ENCODE peak calls at places on chromosomes 3 and 15, in six cellular contexts. One of them, this sample, is unnamed.

GRCh38 chr3:64361962-64362735 is 136.9 kb upstream of the PRICKLE2 start:
- DNase-seq in mesenchymal stem cell: peak; percentile 63
- DNase-seq in neuronal stem cell: no peak
- DNase-seq in mesendoderm: no peak
- DNase-seq in H1: no peak
- DNase-seq in trophoblast cell: no peak
- DNase-seq in this sample: peak; percentile 50

GRCh38 chr3:95705786-95706418 is 1108.5 kb upstream of the EPHA6 start:
- DNase-seq in mesenchymal stem cell: peak; percentile 35
- DNase-seq in neuronal stem cell: no peak
- DNase-seq in mesendoderm: no peak
- DNase-seq in H1: no peak
- DNase-seq in trophoblast cell: peak; percentile 25
- DNase-seq in this sample: no peak

GRCh38 chr3:197501879-197502620 is 53.7 kb downstream of the BDH1 start:
- DNase-seq in mesenchymal stem cell: peak; percentile 66
- DNase-seq in neuronal stem cell: peak; percentile 50
- DNase-seq in mesendoderm: peak; percentile 91
- DNase-seq in H1: peak; percentile 78
- DNase-seq in trophoblast cell: peak; percentile 71
- DNase-seq in this sample: peak; percentile 26

GRCh38 chr3:109257269-109257668 is 59.0 kb downstream of the DPPA2 start:
- DNase-seq in mesenchymal stem cell: peak; percentile 96
- DNase-seq in neuronal stem cell: no peak
- DNase-seq in mesendoderm: no peak
- DNase-seq in H1: no peak
- DNase-seq in trophoblast cell: peak; percentile 90
- DNase-seq in this sample: peak; percentile 43

GRCh38 chr15:72153269-72153668 is 35.1 kb downstream of the SENP8 start:
- DNase-seq in mesenchymal stem cell: peak; percentile 37
- DNase-seq in neuronal stem cell: no peak
- DNase-seq in mesendoderm: no peak
- DNase-seq in H1: peak; percentile 24
- DNase-seq in trophoblast cell: no peak
- DNase-seq in this sample: peak; percentile 13

GRCh38 chr15:41944313-41944940 is 27.9 kb downstream of the EHD4 start:
- DNase-seq in mesenchymal stem cell: peak; percentile 91
- DNase-seq in neuronal stem cell: peak; percentile 44
- DNase-seq in mesendoderm: peak; percentile 76
- DNase-seq in H1: no peak
- DNase-seq in trophoblast cell: peak; percentile 85
- DNase-seq in this sample: peak; percentile 94

GRCh38 chr3:79140718-79141117 is 627.1 kb downstream of the ROBO1 start:
- DNase-seq in mesenchymal stem cell: peak; percentile 60
- DNase-seq in neuronal stem cell: no peak
- DNase-seq in mesendoderm: peak; percentile 3
- DNase-seq in H1: no peak
- DNase-seq in trophoblast cell: peak; percentile 7
- DNase-seq in this sample: peak; percentile 72

GRCh38 chr3:133169669-133170068 is 131.5 kb downstream of the TMEM108 start:
- DNase-seq in mesenchymal stem cell: no peak
- DNase-seq in neuronal stem cell: no peak
- DNase-seq in mesendoderm: no peak
- DNase-seq in H1: no peak
- DNase-seq in trophoblast cell: peak; percentile 29
- DNase-seq in this sample: no peak

GRCh38 chr3:101479022-101479421 is 34.0 kb downstream of the SENP7 start:
- DNase-seq in mesenchymal stem cell: no peak
- DNase-seq in neuronal stem cell: no peak
- DNase-seq in mesendoderm: no peak
- DNase-seq in H1: no peak
- DNase-seq in trophoblast cell: no peak
- DNase-seq in this sample: no peak

GRCh38 chr3:134666885-134667284 is 16.1 kb upstream of the KY start:
- DNase-seq in mesenchymal stem cell: no peak
- DNase-seq in neuronal stem cell: no peak
- DNase-seq in mesendoderm: no peak
- DNase-seq in H1: no peak
- DNase-seq in trophoblast cell: no peak
- DNase-seq in this sample: no peak

GRCh38 chr3:38605981-38606380 is 43.5 kb downstream of the SCN5A start:
- DNase-seq in mesenchymal stem cell: no peak
- DNase-seq in neuronal stem cell: no peak
- DNase-seq in mesendoderm: no peak
- DNase-seq in H1: no peak
- DNase-seq in trophoblast cell: no peak
- DNase-seq in this sample: no peak

GRCh38 chr15:52568569-52569243 is at the start of gene ARPP19:
- DNase-seq in mesenchymal stem cell: peak; percentile 89
- DNase-seq in neuronal stem cell: peak; percentile 90
- DNase-seq in mesendoderm: peak; percentile 98
- DNase-seq in H1: peak; percentile 90
- DNase-seq in trophoblast cell: peak; percentile 82
- DNase-seq in this sample: peak; percentile 86
- H3K4ac ChIP-seq in mesenchymal stem cell: peak within 1 kb of the TSS; percentile 71
- H3K4ac ChIP-seq in neuronal stem cell: peak within 1 kb of the TSS; percentile 81
- H3K4ac ChIP-seq in mesendoderm: peak within 1 kb of the TSS; percentile 88
- H3K4ac ChIP-seq in H1: peak within 1 kb of the TSS; percentile 11
- H3K4ac ChIP-seq in trophoblast cell: peak within 1 kb of the TSS; percentile 84
- H3K4ac ChIP-seq in this sample: peak within 1 kb of the TSS; percentile 93

GRCh38 chr15:68726246-68726645 is 94.4 kb downstream of the ANP32A start:
- DNase-seq in mesenchymal stem cell: no peak
- DNase-seq in neuronal stem cell: no peak
- DNase-seq in mesendoderm: no peak
- DNase-seq in H1: no peak
- DNase-seq in trophoblast cell: no peak
- DNase-seq in this sample: no peak

GRCh38 chr15:68730491-68731317 is 90.0 kb downstream of the ANP32A start:
- DNase-seq in mesenchymal stem cell: peak; percentile 55
- DNase-seq in neuronal stem cell: peak; percentile 27
- DNase-seq in mesendoderm: peak; percentile 81
- DNase-seq in H1: peak; percentile 54
- DNase-seq in trophoblast cell: peak; percentile 66
- DNase-seq in this sample: peak; percentile 51

GRCh38 chr15:68729789-68730201 is 90.9 kb downstream of the ANP32A start:
- DNase-seq in mesenchymal stem cell: no peak
- DNase-seq in neuronal stem cell: no peak
- DNase-seq in mesendoderm: no peak
- DNase-seq in H1: no peak
- DNase-seq in trophoblast cell: no peak
- DNase-seq in this sample: peak; percentile 33

GRCh38 chr15:68721886-68722285 is 98.8 kb downstream of the ANP32A start:
- DNase-seq in mesenchymal stem cell: no peak
- DNase-seq in neuronal stem cell: no peak
- DNase-seq in mesendoderm: no peak
- DNase-seq in H1: no peak
- DNase-seq in trophoblast cell: no peak
- DNase-seq in this sample: no peak

DNA sequence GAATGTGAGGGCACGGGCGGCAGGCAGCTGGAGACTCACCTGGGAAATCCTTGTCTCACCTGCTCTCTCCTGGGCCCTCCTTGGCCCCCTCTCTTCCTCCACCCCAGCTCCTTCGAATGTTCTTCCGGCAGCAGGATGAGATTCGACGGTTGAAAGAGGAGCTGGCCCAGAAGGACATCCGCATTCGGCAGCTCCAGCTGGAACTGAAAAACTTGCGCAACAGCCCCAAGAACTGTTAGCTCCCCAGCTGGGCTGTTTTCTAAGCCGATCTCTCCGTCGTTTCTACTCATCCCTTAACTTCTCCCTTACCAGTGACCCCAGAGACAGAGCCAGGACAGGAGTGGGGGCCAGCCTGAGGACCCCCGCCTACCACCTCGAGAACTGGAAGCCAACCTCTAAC is 95.0 kb downstream of the ANP32A start:
- DNase-seq in mesenchymal stem cell: peak; percentile 15
- DNase-seq in neuronal stem cell: no peak
- DNase-seq in mesendoderm: peak; percentile 19
- DNase-seq in H1: no peak
- DNase-seq in trophoblast cell: no peak
- DNase-seq in this sample: peak; percentile 53
- H3K4me3 ChIP-seq in mesenchymal stem cell: no peak overlapping the region
- H3K4me3 ChIP-seq in neuronal stem cell: no peak overlapping the region
- H3K4me3 ChIP-seq in mesendoderm: no peak overlapping the region
- H3K4me3 ChIP-seq in H1: no peak overlapping the region
- H3K4me3 ChIP-seq in trophoblast cell: no peak overlapping the region
- H3K4me3 ChIP-seq in this sample: no peak overlapping the region

DNA sequence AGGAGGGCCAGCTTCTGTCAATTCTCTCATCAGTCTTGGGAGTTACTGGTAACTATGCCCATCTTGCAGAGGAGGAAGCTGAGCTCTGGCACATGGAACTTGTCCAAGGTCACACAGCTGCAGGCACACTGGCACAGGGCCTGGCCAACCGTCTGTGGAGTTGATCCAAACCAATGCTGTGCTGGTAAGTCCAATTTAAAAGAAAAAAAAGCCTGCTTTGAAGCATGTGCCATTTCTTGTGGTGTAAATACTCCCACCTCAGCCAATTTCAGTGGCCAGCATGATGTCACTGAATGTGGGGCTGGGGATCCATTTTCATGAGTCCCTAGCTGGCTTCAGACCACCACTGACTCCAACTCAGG is 83.4 kb downstream of the CHSY1 start:
- DNase-seq in mesenchymal stem cell: no peak
- DNase-seq in neuronal stem cell: no peak
- DNase-seq in mesendoderm: no peak
- DNase-seq in H1: no peak
- DNase-seq in trophoblast cell: no peak
- DNase-seq in this sample: peak; percentile 65
- H3K79me1 ChIP-seq in mesenchymal stem cell: peaks cover 12% of the 10 kb centered on the region
- H3K79me1 ChIP-seq in neuronal stem cell: peaks cover 2% of the 10 kb centered on the region
- H3K79me1 ChIP-seq in mesendoderm: no peaks in the 10 kb centered on the region
- H3K79me1 ChIP-seq in H1: no peaks in the 10 kb centered on the region
- H3K79me1 ChIP-seq in trophoblast cell: no peaks in the 10 kb centered on the region
- H3K79me1 ChIP-seq in this sample: peaks cover 46% of the 10 kb centered on the region

DNA sequence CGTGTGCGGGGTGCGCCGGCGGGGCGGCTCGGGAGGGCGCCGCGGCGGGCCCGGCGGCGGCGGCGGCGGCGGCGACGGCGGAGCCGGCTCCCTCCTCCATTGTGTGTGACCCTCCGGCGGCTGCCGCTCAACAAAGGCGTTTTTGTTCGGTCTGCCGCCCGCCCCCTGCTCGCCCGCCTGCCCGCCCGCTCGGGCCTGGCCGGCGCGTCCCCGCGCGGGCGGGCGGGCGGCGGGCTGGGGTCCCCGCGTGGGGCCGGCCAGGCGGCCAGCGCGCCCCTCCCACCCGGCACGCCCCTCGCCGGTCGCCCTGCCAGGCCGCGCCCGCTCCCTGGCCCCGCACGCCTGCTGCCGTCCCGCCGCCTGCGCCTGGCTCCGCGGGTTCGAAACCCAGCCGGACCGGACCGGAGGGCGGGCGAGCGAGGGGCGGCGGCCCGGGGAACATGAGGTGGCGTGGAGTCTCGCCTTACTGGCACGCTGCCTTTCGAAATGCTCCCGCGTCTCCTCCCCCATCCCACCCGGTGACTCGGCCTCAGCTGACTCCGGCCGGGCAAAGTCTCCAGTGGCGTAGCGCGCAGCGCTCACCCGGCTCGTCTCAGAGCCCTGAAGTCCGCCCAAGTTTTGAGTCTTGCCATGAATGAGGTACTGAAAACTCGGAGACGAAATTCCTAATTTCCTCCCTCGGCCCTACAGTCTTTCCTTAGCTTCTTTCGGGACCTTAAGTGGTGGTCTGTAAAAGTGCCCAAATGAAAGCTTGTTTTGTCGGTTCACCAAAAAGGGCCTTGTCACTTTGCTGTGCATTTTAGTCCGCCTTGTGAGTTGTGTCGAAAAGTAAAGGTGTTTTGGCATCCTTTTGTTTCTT is 604 bp downstream of the MAPK6 start:
- DNase-seq in mesenchymal stem cell: peak; percentile 94
- DNase-seq in neuronal stem cell: peak; percentile 57
- DNase-seq in mesendoderm: peak; percentile 76
- DNase-seq in H1: peak; percentile 79
- DNase-seq in trophoblast cell: peak; percentile 87
- DNase-seq in this sample: peak; percentile 89
- H3K4ac ChIP-seq in mesenchymal stem cell: peak overlapping the region; percentile 87
- H3K4ac ChIP-seq in neuronal stem cell: no peak overlapping the region
- H3K4ac ChIP-seq in mesendoderm: peak overlapping the region; percentile 83
- H3K4ac ChIP-seq in H1: no peak overlapping the region
- H3K4ac ChIP-seq in trophoblast cell: peak overlapping the region; percentile 99
- H3K4ac ChIP-seq in this sample: peak overlapping the region; percentile 99

This sample was measured in IMR-90.